ENCODE peak calls at places on chromosomes 12 and 14, in six cellular contexts. One of them, this sample, is unnamed.

GRCh38 chr12:68963456-68963859 is 30.5 kb upstream of the CPM start:
- DNase-seq in neural progenitor cell: no peak
- DNase-seq in GM13976: no peak
- DNase-seq in sigmoid colon: no peak
- DNase-seq in CD14-positive monocyte: no peak
- DNase-seq in omental fat pad: no peak
- DNase-seq in this sample: no peak

GRCh38 chr14:28515571-28515970 is 251.0 kb upstream of the FOXG1 start:
- DNase-seq in neural progenitor cell: no peak
- DNase-seq in CD14-positive monocyte: no peak
- DNase-seq in sigmoid colon: no peak
- DNase-seq in GM13976: no peak
- DNase-seq in omental fat pad: no peak
- DNase-seq in this sample: no peak

GRCh38 chr12:1117970-1118563 is 127.0 kb downstream of the ERC1 start:
- DNase-seq in CD14-positive monocyte: peak; percentile 56
- DNase-seq in GM13976: peak; percentile 38
- DNase-seq in neural progenitor cell: peak; percentile 76
- DNase-seq in sigmoid colon: peak; percentile 81
- DNase-seq in omental fat pad: peak; percentile 82
- DNase-seq in this sample: no peak

GRCh38 chr14:87999282-87999681 is 5.7 kb upstream of the GPR65 start:
- DNase-seq in omental fat pad: no peak
- DNase-seq in neural progenitor cell: no peak
- DNase-seq in sigmoid colon: no peak
- DNase-seq in CD14-positive monocyte: no peak
- DNase-seq in GM13976: no peak
- DNase-seq in this sample: no peak

GRCh38 chr12:46553266-46553665 is 180.7 kb upstream of the SLC38A2 start:
- DNase-seq in omental fat pad: no peak
- DNase-seq in GM13976: no peak
- DNase-seq in sigmoid colon: no peak
- DNase-seq in neural progenitor cell: no peak
- DNase-seq in CD14-positive monocyte: no peak
- DNase-seq in this sample: no peak

GRCh38 chr12:82474181-82474797 is 116.0 kb downstream of the METTL25 start:
- DNase-seq in sigmoid colon: no peak
- DNase-seq in neural progenitor cell: no peak
- DNase-seq in GM13976: no peak
- DNase-seq in CD14-positive monocyte: no peak
- DNase-seq in omental fat pad: no peak
- DNase-seq in this sample: no peak

GRCh38 chr14:26104686-26105085 is 493.1 kb downstream of the NOVA1 start:
- DNase-seq in omental fat pad: no peak
- DNase-seq in CD14-positive monocyte: no peak
- DNase-seq in sigmoid colon: no peak
- DNase-seq in neural progenitor cell: no peak
- DNase-seq in GM13976: no peak
- DNase-seq in this sample: no peak

GRCh38 chr14:94682736-94683135 is 70.5 kb downstream of the SERPINA3 start:
- DNase-seq in omental fat pad: no peak
- DNase-seq in CD14-positive monocyte: no peak
- DNase-seq in sigmoid colon: peak; percentile 13
- DNase-seq in neural progenitor cell: no peak
- DNase-seq in GM13976: no peak
- DNase-seq in this sample: peak; percentile 42

GRCh38 chr14:104150201-104151027 is 12.0 kb downstream of the KIF26A start:
- DNase-seq in sigmoid colon: no peak
- DNase-seq in GM13976: no peak
- DNase-seq in omental fat pad: no peak
- DNase-seq in CD14-positive monocyte: no peak
- DNase-seq in neural progenitor cell: peak; percentile 89
- DNase-seq in this sample: no peak

GRCh38 chr14:63276492-63277342 is 42.0 kb downstream of the GPHB5 start:
- DNase-seq in CD14-positive monocyte: no peak
- DNase-seq in GM13976: peak; percentile 59
- DNase-seq in sigmoid colon: no peak
- DNase-seq in neural progenitor cell: peak; percentile 70
- DNase-seq in omental fat pad: no peak
- DNase-seq in this sample: no peak

GRCh38 chr14:24243336-24243836 is 963 bp upstream of the TINF2 start:
- DNase-seq in neural progenitor cell: no peak
- DNase-seq in GM13976: no peak
- DNase-seq in omental fat pad: no peak
- DNase-seq in sigmoid colon: peak; percentile 76
- DNase-seq in CD14-positive monocyte: peak; percentile 66
- DNase-seq in this sample: no peak

GRCh38 chr12:92063641-92064040 is 82.0 kb downstream of the BTG1 start:
- DNase-seq in omental fat pad: no peak
- DNase-seq in CD14-positive monocyte: no peak
- DNase-seq in sigmoid colon: no peak
- DNase-seq in neural progenitor cell: no peak
- DNase-seq in GM13976: no peak
- DNase-seq in this sample: no peak

GRCh38 chr12:6612652-6613014 is 5.5 kb upstream of the CHD4 start:
- DNase-seq in CD14-positive monocyte: no peak
- DNase-seq in neural progenitor cell: no peak
- DNase-seq in sigmoid colon: no peak
- DNase-seq in GM13976: no peak
- DNase-seq in omental fat pad: no peak
- DNase-seq in this sample: no peak

GRCh38 chr14:93132472-93133065 is 16.8 kb upstream of the ITPK1 start:
- DNase-seq in omental fat pad: no peak
- DNase-seq in GM13976: peak; percentile 57
- DNase-seq in CD14-positive monocyte: no peak
- DNase-seq in sigmoid colon: no peak
- DNase-seq in neural progenitor cell: peak; percentile 28
- DNase-seq in this sample: no peak

GRCh38 chr12:49921299-49921698 is 17.6 kb upstream of the FAIM2 start:
- DNase-seq in GM13976: no peak
- DNase-seq in neural progenitor cell: no peak
- DNase-seq in sigmoid colon: no peak
- DNase-seq in CD14-positive monocyte: no peak
- DNase-seq in omental fat pad: no peak
- DNase-seq in this sample: no peak

GRCh38 chr12:49922349-49923034 is 18.8 kb upstream of the FAIM2 start:
- DNase-seq in omental fat pad: no peak
- DNase-seq in GM13976: no peak
- DNase-seq in neural progenitor cell: no peak
- DNase-seq in CD14-positive monocyte: no peak
- DNase-seq in sigmoid colon: no peak
- DNase-seq in this sample: no peak

GRCh38 chr12:49920915-49921286 is 17.2 kb upstream of the FAIM2 start:
- DNase-seq in neural progenitor cell: no peak
- DNase-seq in GM13976: no peak
- DNase-seq in sigmoid colon: no peak
- DNase-seq in CD14-positive monocyte: no peak
- DNase-seq in omental fat pad: no peak
- DNase-seq in this sample: no peak

GRCh38 chr12:49921936-49922335 is 18.2 kb upstream of the FAIM2 start:
- DNase-seq in neural progenitor cell: no peak
- DNase-seq in omental fat pad: no peak
- DNase-seq in GM13976: no peak
- DNase-seq in sigmoid colon: no peak
- DNase-seq in CD14-positive monocyte: no peak
- DNase-seq in this sample: no peak

GRCh38 chr12:49920241-49920914 is 16.7 kb upstream of the FAIM2 start:
- DNase-seq in GM13976: no peak
- DNase-seq in sigmoid colon: no peak
- DNase-seq in neural progenitor cell: no peak
- DNase-seq in omental fat pad: no peak
- DNase-seq in CD14-positive monocyte: no peak
- DNase-seq in this sample: peak; percentile 63
- TF ChIP-seq CTCF in GM13976: no peak
- TF ChIP-seq CTCF in sigmoid colon: no peak
- TF ChIP-seq CTCF in neural progenitor cell: no peak
- TF ChIP-seq CTCF in omental fat pad: no peak
- TF ChIP-seq CTCF in CD14-positive monocyte: no peak
- TF ChIP-seq CTCF in this sample: no peak

DNA sequence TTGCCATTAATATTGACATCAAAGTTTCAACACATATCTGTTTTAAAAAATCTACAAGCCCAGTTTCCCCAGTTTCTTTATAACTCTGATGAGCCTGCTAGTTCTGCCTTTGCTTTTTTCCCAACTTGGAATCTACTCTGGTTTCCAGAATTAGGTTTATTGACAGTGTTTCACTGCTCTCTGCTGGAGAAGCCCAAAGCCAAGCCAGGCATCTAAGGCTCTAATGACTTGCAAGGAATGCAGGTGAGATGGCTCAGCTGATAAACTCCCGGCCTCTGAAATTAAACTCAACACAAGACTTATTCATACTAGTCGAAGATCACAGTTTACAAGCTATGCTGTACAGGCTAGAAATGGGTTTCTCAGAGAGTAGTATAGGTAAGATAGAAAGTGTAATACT is 54.3 kb downstream of the HMGA2 start:
- DNase-seq in neural progenitor cell: peak; percentile 30
- DNase-seq in CD14-positive monocyte: no peak
- DNase-seq in sigmoid colon: no peak
- DNase-seq in omental fat pad: no peak
- DNase-seq in GM13976: no peak
- DNase-seq in this sample: no peak
- TF ChIP-seq CTCF in neural progenitor cell: peak; percentile 26
- TF ChIP-seq CTCF in CD14-positive monocyte: no peak
- TF ChIP-seq CTCF in sigmoid colon: no peak
- TF ChIP-seq CTCF in omental fat pad: no peak
- TF ChIP-seq CTCF in GM13976: no peak
- TF ChIP-seq CTCF in this sample: no peak

DNA sequence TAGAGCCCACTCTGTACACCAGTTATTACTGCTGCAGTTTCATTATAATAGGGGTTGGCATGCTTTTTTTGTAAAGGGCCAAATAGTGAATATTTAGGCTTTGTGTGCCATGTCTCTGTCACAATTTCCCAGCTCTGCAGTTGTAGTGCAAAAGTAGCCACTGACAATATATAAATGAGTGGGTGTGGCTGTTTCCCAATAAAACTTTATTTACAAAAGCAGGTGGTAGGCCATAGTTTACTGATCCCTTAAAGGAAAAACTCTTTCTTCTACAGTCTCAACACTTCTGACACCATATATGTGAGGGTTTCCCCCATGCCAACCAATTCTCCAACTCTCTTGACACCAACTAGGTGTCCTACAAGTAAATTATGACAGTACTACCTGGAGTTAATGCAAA is 110.2 kb upstream of the NAP1L1 start:
- DNase-seq in CD14-positive monocyte: no peak
- DNase-seq in sigmoid colon: no peak
- DNase-seq in neural progenitor cell: no peak
- DNase-seq in omental fat pad: no peak
- DNase-seq in GM13976: no peak
- DNase-seq in this sample: no peak
- TF ChIP-seq CTCF in CD14-positive monocyte: no peak
- TF ChIP-seq CTCF in sigmoid colon: no peak
- TF ChIP-seq CTCF in neural progenitor cell: no peak
- TF ChIP-seq CTCF in omental fat pad: no peak
- TF ChIP-seq CTCF in GM13976: no peak
- TF ChIP-seq CTCF in this sample: no peak

DNA sequence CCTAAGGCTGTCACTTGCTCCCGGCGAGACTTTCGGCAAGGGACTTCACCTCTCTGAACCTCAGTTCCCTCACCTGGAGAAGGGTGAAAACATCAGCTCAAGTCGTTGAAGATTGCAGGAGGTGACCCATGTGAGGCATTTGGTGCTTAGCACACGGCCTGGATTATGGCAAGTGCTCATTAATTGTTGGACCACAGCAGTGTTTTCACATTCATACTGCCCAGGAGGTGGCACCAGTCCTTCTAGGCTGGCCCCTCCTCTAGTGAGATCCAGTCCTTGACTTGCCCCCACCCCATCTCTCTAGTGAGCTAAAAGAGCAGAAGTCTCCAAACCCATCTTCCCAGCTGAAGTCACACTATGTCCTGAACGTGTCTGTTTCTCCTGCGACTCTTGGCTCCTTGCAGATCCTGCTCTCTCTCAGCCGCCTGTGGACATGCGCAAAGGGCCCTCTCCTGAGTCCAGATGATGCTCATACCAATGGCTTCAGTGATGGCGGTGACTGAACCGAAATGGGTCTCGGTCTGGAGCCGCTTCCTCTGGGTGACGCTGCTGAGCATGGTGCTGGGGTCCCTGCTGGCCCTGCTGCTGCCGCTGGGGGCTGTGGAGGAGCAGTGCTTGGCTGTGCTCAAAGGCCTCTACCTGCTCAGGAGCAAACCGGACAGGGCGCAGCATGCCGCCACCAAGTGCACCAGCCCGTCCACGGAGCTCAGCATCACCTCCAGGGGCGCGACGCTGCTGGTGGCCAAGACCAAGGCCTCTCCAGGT is 1.6 kb downstream of the FICD start:
- DNase-seq in GM13976: no peak
- DNase-seq in omental fat pad: no peak
- DNase-seq in CD14-positive monocyte: no peak
- DNase-seq in neural progenitor cell: no peak
- DNase-seq in sigmoid colon: no peak
- DNase-seq in this sample: peak; percentile 60
- TF ChIP-seq CTCF in GM13976: no peak
- TF ChIP-seq CTCF in omental fat pad: no peak
- TF ChIP-seq CTCF in CD14-positive monocyte: no peak
- TF ChIP-seq CTCF in neural progenitor cell: no peak
- TF ChIP-seq CTCF in sigmoid colon: no peak
- TF ChIP-seq CTCF in this sample: no peak

GRCh38 chr12:76346798-76347420 is 1.3 kb downstream of the BBS10 start:
- DNase-seq in omental fat pad: no peak
- DNase-seq in CD14-positive monocyte: no peak
- DNase-seq in sigmoid colon: no peak
- DNase-seq in neural progenitor cell: peak; percentile 33
- DNase-seq in GM13976: peak; percentile 41
- DNase-seq in this sample: no peak
- TF ChIP-seq CTCF in omental fat pad: no peak
- TF ChIP-seq CTCF in CD14-positive monocyte: no peak
- TF ChIP-seq CTCF in sigmoid colon: no peak
- TF ChIP-seq CTCF in neural progenitor cell: peak; percentile 44
- TF ChIP-seq CTCF in GM13976: peak; percentile 46
- TF ChIP-seq CTCF in this sample: no peak

GRCh38 chr12:53987748-53988147 is 2.8 kb downstream of the HOXC10 start:
- DNase-seq in sigmoid colon: no peak
- DNase-seq in neural progenitor cell: no peak
- DNase-seq in GM13976: no peak
- DNase-seq in omental fat pad: no peak
- DNase-seq in CD14-positive monocyte: no peak
- DNase-seq in this sample: no peak

GRCh38 chr12:53988519-53989226 is 3.7 kb downstream of the HOXC10 start:
- DNase-seq in CD14-positive monocyte: no peak
- DNase-seq in omental fat pad: no peak
- DNase-seq in GM13976: no peak
- DNase-seq in sigmoid colon: no peak
- DNase-seq in neural progenitor cell: no peak
- DNase-seq in this sample: no peak

GRCh38 chr12:53990311-53991076 is 5.5 kb downstream of the HOXC10 start:
- DNase-seq in sigmoid colon: no peak
- DNase-seq in omental fat pad: no peak
- DNase-seq in neural progenitor cell: no peak
- DNase-seq in CD14-positive monocyte: no peak
- DNase-seq in GM13976: no peak
- DNase-seq in this sample: no peak

GRCh38 chr12:53991077-53991460 is 6.1 kb downstream of the HOXC10 start:
- DNase-seq in GM13976: no peak
- DNase-seq in CD14-positive monocyte: no peak
- DNase-seq in neural progenitor cell: no peak
- DNase-seq in sigmoid colon: no peak
- DNase-seq in omental fat pad: no peak
- DNase-seq in this sample: no peak

GRCh38 chr12:53989227-53990113 is 4.5 kb downstream of the HOXC10 start:
- DNase-seq in omental fat pad: no peak
- DNase-seq in CD14-positive monocyte: no peak
- DNase-seq in neural progenitor cell: peak; percentile 71
- DNase-seq in sigmoid colon: no peak
- DNase-seq in GM13976: peak; percentile 73
- DNase-seq in this sample: no peak
- TF ChIP-seq CTCF in omental fat pad: no peak
- TF ChIP-seq CTCF in CD14-positive monocyte: peak; percentile 30
- TF ChIP-seq CTCF in neural progenitor cell: peak; percentile 55
- TF ChIP-seq CTCF in sigmoid colon: no peak
- TF ChIP-seq CTCF in GM13976: peak; percentile 53
- TF ChIP-seq CTCF in this sample: peak; percentile 6